ENCODE peak calls at places on chromosomes 6 and 20, in six cellular contexts. T, W, N, K, V and U are unnamed samples.

GRCh38 chr6:66689608-66690007 is 982.6 kb upstream of the EYS start:
- DNase-seq in T (no peak), W (no peak), N (no peak), K (no peak), V (no peak), U (no peak)

GRCh38 chr20:49790077-49790798 is 22.4 kb upstream of the SLC9A8 start:
- DNase-seq in T (no peak), W (no peak), N (peak; percentile 88), K (no peak), V (no peak), U (peak; percentile 96)

GRCh38 chr6:39239527-39240154 is 10.4 kb upstream of the KCNK5 start:
- DNase-seq in T (no peak), W (no peak), N (no peak), K (no peak), V (no peak), U (no peak)

GRCh38 chr6:157579467-157580031 is 198.6 kb downstream of the ZDHHC14 start:
- DNase-seq in T (no peak), W (no peak), N (peak; percentile 4), K (no peak), V (no peak), U (no peak)

GRCh38 chr20:38315290-38315966 is 11.5 kb downstream of the BPI start:
- DNase-seq in T (no peak), W (no peak), N (peak; percentile 51), K (no peak), V (no peak), U (no peak)

GRCh38 chr20:19950042-19950441 is 67.1 kb upstream of the NAA20 start:
- DNase-seq in T (no peak), W (no peak), N (no peak), K (no peak), V (no peak), U (no peak)

GRCh38 chr6:141548969-141549368 is 583.8 kb upstream of the GJE1 start:
- DNase-seq in T (no peak), W (no peak), N (peak; percentile 27), K (no peak), V (no peak), U (no peak)

GRCh38 chr6:143531720-143532504 is 20.4 kb upstream of the FUCA2 start:
- DNase-seq in T (no peak), W (no peak), N (no peak), K (no peak), V (no peak), U (no peak)

GRCh38 chr20:9467995-9468394 is 46.4 kb upstream of the LAMP5 start:
- DNase-seq in T (no peak), W (peak; percentile 9), N (no peak), K (no peak), V (no peak), U (peak; percentile 5)

GRCh38 chr6:37020426-37021211 is 15.2 kb downstream of the FGD2 start:
- DNase-seq in T (no peak), W (no peak), N (no peak), K (no peak), V (no peak), U (no peak)

GRCh38 chr20:49385471-49385870 is 97.0 kb downstream of the KCNB1 start:
- DNase-seq in T (no peak), W (peak; percentile 34), N (peak; percentile 47), K (no peak), V (no peak), U (peak; percentile 69)

GRCh38 chr20:45851501-45851900 is 5.7 kb downstream of the ACOT8 start:
- DNase-seq in T (no peak), W (no peak), N (no peak), K (no peak), V (no peak), U (no peak)

GRCh38 chr6:137076277-137077068 is 31.7 kb upstream of the IL20RA start:
- DNase-seq in T (peak; percentile 47), W (peak; percentile 84), N (peak; percentile 74), K (no peak), V (peak; percentile 71), U (peak; percentile 80)

GRCh38 chr20:3251806-3252205 is 12.8 kb upstream of the SLC4A11 start:
- DNase-seq in T (peak; percentile 6), W (no peak), N (peak; percentile 44), K (no peak), V (no peak), U (no peak)

GRCh38 chr6:37021356-37022129 is 16.1 kb downstream of the FGD2 start:
- DNase-seq in T (no peak), W (peak; percentile 42), N (peak; percentile 77), K (peak; percentile 60), V (no peak), U (peak; percentile 53)

GRCh38 chr20:18477218-18477617 is 10.0 kb downstream of the POLR3F start:
- DNase-seq in T (no peak), W (no peak), N (no peak), K (no peak), V (no peak), U (no peak)

GRCh38 chr6:72182337-72183246 is 296.2 kb downstream of the RIMS1 start:
- DNase-seq in T (no peak), W (peak; percentile 65), N (peak; percentile 17), K (no peak), V (no peak), U (peak; percentile 65)

GRCh38 chr6:27592107-27592480 is 119.2 kb upstream of the ZNF184 start:
- DNase-seq in T (no peak), W (peak; percentile 36), N (no peak), K (no peak), V (no peak), U (no peak)

GRCh38 chr6:35833534-35833933 is 28.4 kb downstream of the LHFPL5 start:
- DNase-seq in T (no peak), W (no peak), N (no peak), K (no peak), V (no peak), U (peak; percentile 12)

DNA sequence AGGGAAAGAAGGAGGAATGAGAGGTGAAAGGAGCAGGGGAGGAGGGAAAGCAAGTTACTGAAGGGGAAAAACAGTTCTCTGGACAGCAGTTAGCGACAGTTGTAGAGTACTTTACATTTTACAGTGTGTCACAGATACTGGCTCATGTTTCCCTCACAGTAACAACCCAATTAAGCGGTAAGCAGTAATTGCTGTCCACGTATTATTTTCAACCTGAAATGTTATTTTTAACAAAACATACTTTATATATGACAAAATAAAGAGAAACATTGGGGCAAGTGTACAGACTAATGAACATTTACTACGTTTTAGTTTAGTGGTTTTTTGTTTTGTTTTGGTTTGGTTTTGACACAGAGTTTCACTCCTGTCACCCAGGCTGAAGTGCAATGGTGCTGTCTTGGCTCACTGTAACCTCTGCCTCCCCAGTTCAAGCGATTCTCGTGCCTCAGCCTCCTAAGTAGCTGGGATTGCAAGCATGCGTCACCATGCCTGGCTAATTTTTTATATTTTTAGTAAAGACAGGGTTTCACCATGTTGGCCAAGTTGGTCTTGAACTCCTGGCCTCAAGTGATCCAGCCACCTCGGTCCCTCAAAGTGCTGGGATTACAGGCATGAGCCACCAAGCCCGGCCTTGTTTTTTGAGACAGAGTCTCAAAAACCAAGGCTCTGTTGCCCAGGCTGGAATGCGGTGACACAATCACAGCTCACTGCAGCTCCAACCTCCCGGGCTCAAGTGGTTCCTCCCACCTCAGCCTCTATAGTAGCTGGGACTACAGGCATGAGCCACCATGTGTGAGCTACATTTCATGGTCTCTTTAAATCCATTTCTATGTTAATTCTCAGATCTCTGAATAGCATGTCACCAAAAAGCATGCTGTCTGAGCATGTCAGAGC is 22.6 kb upstream of the BTN3A2 start:
- DNase-seq in T (no peak), W (no peak), N (peak; percentile 30), K (no peak), V (no peak), U (no peak)
- H3K4me3 ChIP-seq in T (peak overlapping the region; percentile 28), W (no peak overlapping the region), N (no peak overlapping the region), K (no peak overlapping the region), V (peak overlapping the region; percentile 33), U (no peak overlapping the region)

DNA sequence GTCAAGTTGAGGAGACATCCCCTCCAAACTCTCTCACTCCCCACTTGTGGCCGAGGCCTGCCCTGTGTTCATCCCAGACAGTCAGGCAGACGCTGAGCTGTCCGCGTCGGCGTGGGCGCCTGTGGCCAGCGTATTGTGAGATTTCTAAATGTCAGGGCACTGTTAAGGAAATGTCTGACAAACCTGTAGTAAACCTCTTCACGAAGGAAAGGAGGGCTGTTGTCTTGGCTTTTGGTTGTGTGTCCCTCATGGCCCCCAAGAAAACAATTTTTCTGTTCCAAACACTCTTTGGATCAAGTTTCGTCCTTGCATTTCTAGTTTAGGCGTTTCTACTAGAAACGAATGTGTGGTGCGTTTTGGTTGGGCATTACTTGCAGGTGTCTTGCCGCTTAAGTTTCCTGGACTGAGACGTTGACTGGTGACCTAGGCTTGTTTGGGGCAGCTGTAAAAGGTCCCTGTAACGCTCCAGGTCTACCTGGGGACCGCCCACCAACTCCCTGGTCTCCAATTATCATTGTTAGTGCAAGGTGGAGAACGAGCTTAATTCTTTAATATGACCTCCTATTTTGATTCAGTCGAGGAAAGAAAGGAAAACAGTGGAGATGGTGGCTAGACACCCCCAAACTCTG is 8.7 kb upstream of the POU3F2 start:
- DNase-seq in T (no peak), W (no peak), N (no peak), K (no peak), V (no peak), U (no peak)
- H3K4me3 ChIP-seq in T (no peak overlapping the region), W (no peak overlapping the region), N (no peak overlapping the region), K (no peak overlapping the region), V (no peak overlapping the region), U (no peak overlapping the region)

DNA sequence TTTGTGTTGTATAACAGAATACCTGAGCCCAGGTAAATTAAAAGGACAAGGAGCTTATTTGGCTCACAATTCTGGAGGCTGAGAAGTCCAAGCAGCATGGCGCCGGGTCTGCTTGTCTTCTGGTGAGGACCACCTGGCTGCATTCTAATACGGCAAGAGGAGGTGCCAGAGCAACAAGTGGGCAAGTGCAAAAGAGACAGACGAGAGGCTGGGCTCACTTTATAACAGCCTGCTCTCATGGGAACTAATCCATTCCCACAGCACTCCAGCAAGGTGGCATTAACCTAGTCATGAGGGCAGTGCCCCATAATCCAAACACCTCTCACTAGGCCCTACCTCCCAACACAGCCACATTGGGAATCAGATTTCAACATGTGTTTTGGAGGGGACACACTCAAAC is 12.9 kb downstream of the PACSIN1 start:
- DNase-seq in T (no peak), W (no peak), N (no peak), K (no peak), V (no peak), U (no peak)
- H3K4me3 ChIP-seq in T (no peak overlapping the region), W (no peak overlapping the region), N (no peak overlapping the region), K (no peak overlapping the region), V (no peak overlapping the region), U (no peak overlapping the region)

GRCh38 chr6:106360989-106361430 is 493 bp downstream of the CRYBG1 start:
- DNase-seq in T (no peak), W (peak; percentile 17), N (no peak), K (peak; percentile 75), V (peak; percentile 61), U (peak; percentile 40)

GRCh38 chr6:106360410-106360988 is at the start of gene CRYBG1:
- DNase-seq in T (no peak), W (peak; percentile 69), N (peak; percentile 22), K (peak; percentile 79), V (peak; percentile 71), U (peak; percentile 94)

GRCh38 chr6:106363401-106364138 is 3.1 kb downstream of the CRYBG1 start:
- DNase-seq in T (no peak), W (no peak), N (no peak), K (no peak), V (no peak), U (no peak)

GRCh38 chr6:106356382-106356781 is 4.1 kb upstream of the CRYBG1 start:
- DNase-seq in T (no peak), W (no peak), N (no peak), K (no peak), V (no peak), U (no peak)

DNA sequence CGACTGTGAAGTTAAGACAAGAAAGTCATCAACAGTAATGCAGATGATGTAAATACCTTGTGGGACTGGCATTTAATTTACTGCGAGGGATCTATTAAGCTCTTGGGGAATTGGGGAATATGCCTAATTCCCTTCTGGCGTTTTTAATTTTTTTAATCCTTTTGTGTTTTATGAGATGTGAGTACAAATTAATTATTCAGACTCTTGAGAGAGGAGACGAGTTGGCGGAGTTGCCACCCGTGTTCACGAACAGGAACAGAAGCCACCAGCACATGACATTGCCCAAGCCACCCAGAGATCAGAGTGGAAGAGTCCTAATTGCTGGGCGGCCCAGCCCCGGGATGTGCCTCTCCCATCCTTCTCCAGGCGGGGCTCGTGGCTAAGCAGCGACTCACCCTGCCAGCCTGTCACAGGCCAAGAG is 518 bp upstream of the CRYBG1 start:
- DNase-seq in T (no peak), W (no peak), N (no peak), K (no peak), V (no peak), U (no peak)
- H3K4me3 ChIP-seq in T (peak overlapping the region; percentile 46), W (peak overlapping the region; percentile 24), N (peak overlapping the region; percentile 5), K (no peak overlapping the region), V (peak overlapping the region; percentile 56), U (peak overlapping the region; percentile 77)